ENCODE peak calls at places on chromosomes 12 and 14, in five cellular contexts. One of them, this sample, is unnamed.

GRCh38 chr12:25054783-25055144 is 105.9 kb upstream of the BCAT1 start:
- DNase-seq in T47D: no peak
- DNase-seq in NT2/D1: no peak
- DNase-seq in mesendoderm: no peak
- DNase-seq in glutamatergic neuron: no peak
- DNase-seq in this sample: no peak

GRCh38 chr14:68716698-68717097 is 76.2 kb downstream of the ZFP36L1 start:
- DNase-seq in T47D: peak
- DNase-seq in NT2/D1: no peak
- DNase-seq in mesendoderm: peak
- DNase-seq in glutamatergic neuron: no peak
- DNase-seq in this sample: no peak

GRCh38 chr14:100088226-100088625 is 23.0 kb downstream of the EVL start:
- DNase-seq in T47D: no peak
- DNase-seq in NT2/D1: no peak
- DNase-seq in mesendoderm: no peak
- DNase-seq in glutamatergic neuron: no peak
- DNase-seq in this sample: no peak

GRCh38 chr14:104216457-104216856 is 78.1 kb downstream of the KIF26A start:
- DNase-seq in T47D: no peak
- DNase-seq in NT2/D1: no peak
- DNase-seq in mesendoderm: no peak
- DNase-seq in glutamatergic neuron: peak
- DNase-seq in this sample: no peak

GRCh38 chr14:95431199-95432145 is 85.0 kb downstream of the SYNE3 start:
- DNase-seq in T47D: peak
- DNase-seq in NT2/D1: peak
- DNase-seq in mesendoderm: peak
- DNase-seq in glutamatergic neuron: no peak
- DNase-seq in this sample: no peak

GRCh38 chr12:6181166-6181565 is 19.0 kb upstream of the CD9 start:
- DNase-seq in T47D: no peak
- DNase-seq in NT2/D1: no peak
- DNase-seq in mesendoderm: no peak
- DNase-seq in glutamatergic neuron: no peak
- DNase-seq in this sample: no peak

GRCh38 chr12:125861299-125862281 is 796.4 kb downstream of the AACS start:
- DNase-seq in T47D: peak
- DNase-seq in NT2/D1: no peak
- DNase-seq in mesendoderm: no peak
- DNase-seq in glutamatergic neuron: no peak
- DNase-seq in this sample: no peak

GRCh38 chr12:113961921-113962710 is 4.0 kb downstream of the RBM19 start:
- DNase-seq in T47D: no peak
- DNase-seq in NT2/D1: no peak
- DNase-seq in mesendoderm: no peak
- DNase-seq in glutamatergic neuron: no peak
- DNase-seq in this sample: no peak

GRCh38 chr12:118714051-118714460 is 267.3 kb upstream of the SRRM4 start:
- DNase-seq in T47D: peak
- DNase-seq in NT2/D1: peak
- DNase-seq in mesendoderm: peak
- DNase-seq in glutamatergic neuron: peak
- DNase-seq in this sample: peak

GRCh38 chr12:53940448-53941014 is 1.9 kb downstream of the HOXC13 start:
- DNase-seq in T47D: peak
- DNase-seq in NT2/D1: no peak
- DNase-seq in mesendoderm: no peak
- DNase-seq in glutamatergic neuron: no peak
- DNase-seq in this sample: no peak

GRCh38 chr12:48184549-48184922 is 1.1 kb downstream of the CCDC184 start:
- DNase-seq in T47D: no peak
- DNase-seq in NT2/D1: no peak
- DNase-seq in mesendoderm: no peak
- DNase-seq in glutamatergic neuron: no peak
- DNase-seq in this sample: no peak

GRCh38 chr12:130468700-130469245 is 131.1 kb downstream of the PIWIL1 start:
- DNase-seq in T47D: no peak
- DNase-seq in NT2/D1: no peak
- DNase-seq in mesendoderm: no peak
- DNase-seq in glutamatergic neuron: no peak
- DNase-seq in this sample: no peak

GRCh38 chr14:75334191-75335051 is 55.8 kb downstream of the FOS start:
- DNase-seq in T47D: no peak
- DNase-seq in NT2/D1: no peak
- DNase-seq in mesendoderm: no peak
- DNase-seq in glutamatergic neuron: no peak
- DNase-seq in this sample: peak

GRCh38 chr12:76318773-76319594 is 29.2 kb downstream of the BBS10 start:
- DNase-seq in T47D: no peak
- DNase-seq in NT2/D1: no peak
- DNase-seq in mesendoderm: no peak
- DNase-seq in glutamatergic neuron: no peak
- DNase-seq in this sample: no peak

GRCh38 chr12:12099102-12099501 is 28.4 kb downstream of the BCL2L14 start:
- DNase-seq in T47D: no peak
- DNase-seq in NT2/D1: no peak
- DNase-seq in mesendoderm: no peak
- DNase-seq in glutamatergic neuron: no peak
- DNase-seq in this sample: peak

GRCh38 chr14:102363182-102363952 is 626 bp downstream of the TECPR2 start:
- DNase-seq in T47D: peak
- DNase-seq in NT2/D1: no peak
- DNase-seq in mesendoderm: peak
- DNase-seq in glutamatergic neuron: no peak
- DNase-seq in this sample: no peak

GRCh38 chr12:91846466-91847055 is 299.1 kb downstream of the BTG1 start:
- DNase-seq in T47D: no peak
- DNase-seq in NT2/D1: no peak
- DNase-seq in mesendoderm: no peak
- DNase-seq in glutamatergic neuron: no peak
- DNase-seq in this sample: no peak

GRCh38 chr12:52598966-52599365 is 2.3 kb downstream of the KRT72 start:
- DNase-seq in T47D: no peak
- DNase-seq in NT2/D1: no peak
- DNase-seq in mesendoderm: no peak
- DNase-seq in glutamatergic neuron: no peak
- DNase-seq in this sample: no peak

GRCh38 chr12:69844836-69845235 is 19.8 kb downstream of the MYRFL start:
- DNase-seq in T47D: no peak
- DNase-seq in NT2/D1: no peak
- DNase-seq in mesendoderm: no peak
- DNase-seq in glutamatergic neuron: no peak
- DNase-seq in this sample: no peak

GRCh38 chr14:104913413-104913812 is 11.3 kb upstream of the PLD4 start:
- DNase-seq in T47D: no peak
- DNase-seq in NT2/D1: no peak
- DNase-seq in mesendoderm: no peak
- DNase-seq in glutamatergic neuron: no peak
- DNase-seq in this sample: no peak

GRCh38 chr12:117063162-117063911 is 35.9 kb downstream of the TESC start:
- DNase-seq in T47D: no peak
- DNase-seq in NT2/D1: no peak
- DNase-seq in mesendoderm: peak
- DNase-seq in glutamatergic neuron: no peak
- DNase-seq in this sample: no peak

GRCh38 chr12:103841690-103842584 is 903 bp upstream of the NT5DC3 start:
- DNase-seq in T47D: peak
- DNase-seq in NT2/D1: no peak
- DNase-seq in mesendoderm: peak
- DNase-seq in glutamatergic neuron: peak
- DNase-seq in this sample: peak

GRCh38 chr14:35829449-35829848 is 3.3 kb downstream of the BRMS1L start:
- DNase-seq in T47D: no peak
- DNase-seq in NT2/D1: no peak
- DNase-seq in mesendoderm: no peak
- DNase-seq in glutamatergic neuron: no peak
- DNase-seq in this sample: no peak

GRCh38 chr14:69042309-69043006 is 63.4 kb upstream of the ACTN1 start:
- DNase-seq in T47D: no peak
- DNase-seq in NT2/D1: no peak
- DNase-seq in mesendoderm: no peak
- DNase-seq in glutamatergic neuron: no peak
- DNase-seq in this sample: no peak

GRCh38 chr14:105475916-105476845 is 1.6 kb downstream of the CRIP2 start:
- DNase-seq in T47D: peak
- DNase-seq in NT2/D1: no peak
- DNase-seq in mesendoderm: peak
- DNase-seq in glutamatergic neuron: no peak
- DNase-seq in this sample: peak

GRCh38 chr12:55931780-55932545 is 1.0 kb downstream of the DGKA start:
- DNase-seq in T47D: peak
- DNase-seq in NT2/D1: no peak
- DNase-seq in mesendoderm: peak
- DNase-seq in glutamatergic neuron: peak
- DNase-seq in this sample: peak

GRCh38 chr12:121765573-121765972 is 27.9 kb downstream of the RHOF start:
- DNase-seq in T47D: no peak
- DNase-seq in NT2/D1: peak
- DNase-seq in mesendoderm: peak
- DNase-seq in glutamatergic neuron: peak
- DNase-seq in this sample: peak

GRCh38 chr12:127178463-127178862 is 1088.5 kb upstream of the TMEM132C start:
- DNase-seq in T47D: no peak
- DNase-seq in NT2/D1: no peak
- DNase-seq in mesendoderm: no peak
- DNase-seq in glutamatergic neuron: no peak
- DNase-seq in this sample: no peak

GRCh38 chr12:101939856-101940265 is 62.5 kb downstream of the DRAM1 start:
- DNase-seq in T47D: peak
- DNase-seq in NT2/D1: peak
- DNase-seq in mesendoderm: peak
- DNase-seq in glutamatergic neuron: peak
- DNase-seq in this sample: peak

GRCh38 chr12:27331299-27331926 is 1.2 kb upstream of the BMAL2 start:
- DNase-seq in T47D: no peak
- DNase-seq in NT2/D1: no peak
- DNase-seq in mesendoderm: no peak
- DNase-seq in glutamatergic neuron: no peak
- DNase-seq in this sample: no peak

This sample was measured in BE2C.